ENCODE peak calls at places on chromosomes 2 and 18, in nine cellular contexts. R is thoracic aorta, P is bronchial epithelial cell, Z is coronary artery, O is lung, S is hepatocyte, W is mammary epithelial cell, U is fibroblast of the aortic adventitia, K is psoas muscle. G is an unnamed sample.

GRCh38 chr2:46302005-46302696 is 4.9 kb downstream of the EPAS1 start:
- DNase-seq in P (no peak), O (no peak), K (no peak), S (no peak), R (no peak), W (no peak), U (no peak), Z (no peak), G (no peak)

GRCh38 chr2:43803113-43803512 is 29.3 kb downstream of the DYNC2LI1 start:
- DNase-seq in Z (no peak), K (no peak), P (peak), O (no peak), R (no peak), S (no peak), W (peak), U (no peak), G (no peak)

GRCh38 chr2:240389302-240389805 is 46.1 kb upstream of the GPC1 start:
- DNase-seq in W (no peak), K (no peak), P (no peak), Z (no peak), S (no peak), U (no peak), R (no peak), O (no peak), G (no peak)

GRCh38 chr2:222353998-222354397 is 55.2 kb upstream of the PAX3 start:
- DNase-seq in W (no peak), P (no peak), K (no peak), R (no peak), S (no peak), O (no peak), U (no peak), Z (no peak), G (peak)

GRCh38 chr2:200659410-200659809 is 73.6 kb downstream of the AOX1 start:
- DNase-seq in P (no peak), Z (no peak), S (no peak), R (no peak), K (no peak), W (no peak), U (no peak), O (no peak), G (no peak)

GRCh38 chr2:84875213-84875560 is 5.7 kb downstream of the TRABD2A start:
- DNase-seq in U (no peak), K (no peak), Z (peak), S (no peak), W (no peak), P (no peak), O (no peak), R (no peak), G (no peak)

GRCh38 chr2:105582952-105583660 is 161.6 kb upstream of the NCK2 start:
- DNase-seq in K (no peak), P (peak), U (no peak), R (no peak), Z (no peak), S (peak), O (no peak), W (peak), G (peak)

GRCh38 chr2:200662727-200663126 is 76.9 kb downstream of the AOX1 start:
- DNase-seq in O (no peak), R (no peak), Z (no peak), U (peak), S (peak), K (no peak), W (peak), P (peak), G (peak)

GRCh38 chr2:60699617-60700016 is 56.5 kb upstream of the PAPOLG start:
- DNase-seq in P (no peak), Z (no peak), O (no peak), K (no peak), U (no peak), S (no peak), W (no peak), R (no peak), G (no peak)

GRCh38 chr18:69215151-69215550 is 185.5 kb upstream of the DOK6 start:
- DNase-seq in P (no peak), W (no peak), K (no peak), O (no peak), Z (no peak), U (no peak), R (no peak), S (no peak), G (no peak)

GRCh38 chr18:7590800-7591560 is 23.9 kb downstream of the PTPRM start:
- DNase-seq in Z (no peak), S (no peak), U (no peak), R (no peak), W (no peak), O (no peak), K (no peak), P (no peak), G (no peak)

GRCh38 chr18:27005589-27005988 is 140.1 kb upstream of the AQP4 start:
- DNase-seq in W (no peak), P (peak), Z (no peak), S (peak), U (peak), K (no peak), O (no peak), R (no peak), G (peak)
- TF ChIP-seq CTCF in W (peak), P (peak), Z (no peak), S (peak), U (peak), K (peak), O (no peak), R (no peak), G (peak)

GRCh38 chr2:52821631-52822030 is 946.0 kb upstream of the CHAC2 start:
- DNase-seq in Z (no peak), O (no peak), R (no peak), P (peak), S (peak), K (no peak), W (peak), U (peak), G (no peak)
- TF ChIP-seq CTCF in Z (no peak), O (no peak), R (no peak), P (peak), S (peak), K (no peak), W (no peak), U (peak), G (no peak)

GRCh38 chr2:62284980-62285379 is 89.1 kb downstream of the B3GNT2 start:
- DNase-seq in O (no peak), Z (no peak), R (no peak), U (no peak), P (peak), W (no peak), K (no peak), S (no peak), G (no peak)
- TF ChIP-seq CTCF in O (no peak), Z (no peak), R (no peak), U (no peak), P (no peak), W (no peak), K (no peak), S (no peak), G (no peak)

GRCh38 chr18:63953811-63954210 is 4.7 kb downstream of the HMSD start:
- DNase-seq in U (peak), R (no peak), Z (no peak), O (no peak), W (no peak), P (no peak), S (no peak), K (no peak), G (no peak)

GRCh38 chr18:63956755-63957154 is 7.7 kb downstream of the HMSD start:
- DNase-seq in S (no peak), U (no peak), O (no peak), Z (no peak), P (no peak), W (no peak), R (no peak), K (no peak), G (no peak)

GRCh38 chr18:63949068-63949737 is at the start of gene HMSD:
- DNase-seq in W (peak), S (peak), R (no peak), O (peak), K (peak), U (peak), Z (peak), P (peak), G (peak)

GRCh38 chr18:63947051-63947790 is 1.9 kb upstream of the HMSD start:
- DNase-seq in O (no peak), P (peak), U (no peak), R (no peak), K (no peak), S (no peak), W (no peak), Z (no peak), G (no peak)

DNA sequence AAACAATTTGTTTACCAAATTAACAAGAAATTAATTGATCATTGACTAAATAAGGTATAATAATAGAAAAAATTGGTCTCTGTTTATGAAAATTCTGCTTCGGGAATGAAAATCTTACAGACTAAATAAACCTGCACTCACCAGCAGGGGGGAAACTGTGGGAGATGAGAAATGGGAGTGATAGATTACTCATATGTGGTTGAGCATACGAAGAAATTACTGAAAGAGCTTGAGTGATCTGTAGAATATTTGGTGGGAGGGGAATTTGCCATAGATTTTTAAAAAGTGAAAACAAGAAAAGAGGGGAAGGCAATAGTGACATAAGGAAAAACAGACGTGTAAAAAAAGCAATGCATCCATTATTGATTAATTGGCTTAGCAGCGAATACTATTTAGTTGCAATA is 2.2 kb downstream of the HMSD start:
- DNase-seq in O (no peak), S (no peak), U (no peak), Z (no peak), P (peak), K (no peak), R (no peak), W (peak), G (no peak)
- TF ChIP-seq CTCF in O (no peak), S (no peak), U (peak), Z (no peak), P (no peak), K (no peak), R (no peak), W (peak), G (peak)

DNA sequence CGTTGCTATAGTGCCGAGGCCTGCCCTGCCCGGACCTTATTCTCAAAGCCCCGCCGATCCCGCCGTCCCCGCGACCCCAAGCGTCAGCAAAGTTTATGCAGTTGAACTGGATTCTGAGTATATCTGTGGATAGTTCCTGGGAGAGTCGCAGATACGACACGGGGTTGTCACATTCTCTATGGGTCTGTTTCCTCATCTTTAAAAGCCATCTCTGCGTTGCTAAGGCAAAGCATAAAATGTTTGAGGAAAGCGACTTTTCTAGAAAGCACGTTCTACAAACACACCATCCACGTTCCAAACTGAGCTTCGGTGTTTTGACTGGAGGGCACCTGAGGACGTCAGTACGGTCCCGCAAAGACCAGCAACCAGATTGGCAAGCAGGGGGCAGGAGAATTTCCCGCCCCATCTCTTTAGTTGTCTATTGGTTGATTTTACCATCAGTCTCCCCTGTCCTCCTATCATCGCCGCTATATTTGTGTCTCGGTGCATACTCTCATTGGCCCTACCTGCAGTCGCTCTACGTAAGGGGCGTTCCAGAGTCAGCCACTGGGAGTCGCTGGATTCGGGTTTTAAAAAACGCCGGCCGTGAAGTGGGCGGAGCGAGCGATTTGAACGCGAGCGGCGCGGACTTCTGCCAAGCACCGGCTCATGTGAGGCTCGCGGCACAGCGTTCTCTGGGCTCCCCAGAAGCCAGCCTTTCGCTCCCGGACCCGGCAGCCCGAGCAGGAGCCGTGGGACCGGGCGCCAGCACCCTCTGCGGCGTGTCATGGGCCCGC is at the start of gene CENPA:
- DNase-seq in S (peak), P (peak), K (peak), O (peak), W (peak), Z (peak), U (peak), R (peak), G (peak)
- TF ChIP-seq CTCF in S (peak), P (peak), K (peak), O (no peak), W (no peak), Z (peak), U (peak), R (no peak), G (peak)

GRCh38 chr2:192029089-192029488 is 165.6 kb downstream of the TMEFF2 start:
- DNase-seq in K (no peak), S (peak), W (peak), Z (no peak), R (no peak), U (no peak), O (no peak), P (peak), G (peak)
- TF ChIP-seq CTCF in K (no peak), S (no peak), W (peak), Z (no peak), R (no peak), U (peak), O (no peak), P (peak), G (peak)

GRCh38 chr2:71071681-71072398 is 3.4 kb downstream of the NAGK start:
- DNase-seq in K (no peak), O (peak), Z (no peak), U (no peak), W (peak), S (no peak), R (no peak), P (peak), G (no peak)
- TF ChIP-seq CTCF in K (no peak), O (no peak), Z (no peak), U (no peak), W (no peak), S (no peak), R (no peak), P (no peak), G (no peak)

GRCh38 chr2:6915399-6915798 is 1.8 kb upstream of the RNF144A start:
- DNase-seq in W (no peak), O (no peak), Z (no peak), S (no peak), U (no peak), R (no peak), K (no peak), P (no peak), G (no peak)

GRCh38 chr2:6917761-6918421 is 679 bp downstream of the RNF144A start:
- DNase-seq in R (no peak), O (no peak), P (no peak), K (peak), W (no peak), U (no peak), S (peak), Z (no peak), G (peak)

GRCh38 chr2:6916736-6917070 is 509 bp upstream of the RNF144A start:
- DNase-seq in R (no peak), U (no peak), P (no peak), S (no peak), K (no peak), Z (no peak), O (no peak), W (no peak), G (no peak)

GRCh38 chr2:6916224-6916623 is 988 bp upstream of the RNF144A start:
- DNase-seq in R (no peak), K (no peak), P (no peak), U (no peak), Z (no peak), S (no peak), O (no peak), W (no peak), G (no peak)

GRCh38 chr2:6917071-6917760 is at the start of gene RNF144A:
- DNase-seq in W (peak), R (no peak), Z (no peak), O (peak), K (peak), P (peak), S (peak), U (peak), G (peak)
- TF ChIP-seq CTCF in W (peak), R (peak), Z (no peak), O (peak), K (peak), P (peak), S (peak), U (peak), G (peak)

GRCh38 chr2:241595600-241596140 is 37.1 kb downstream of the BOK start:
- DNase-seq in O (no peak), Z (no peak), S (peak), U (no peak), P (no peak), K (no peak), W (no peak), R (no peak), G (no peak)
- TF ChIP-seq CTCF in O (no peak), Z (no peak), S (peak), U (no peak), P (no peak), K (no peak), W (no peak), R (no peak), G (no peak)